ENCODE peak calls at places on chromosome X, in nine cellular contexts. U, T, H, P, Z, N, W, C and B are unnamed samples.

GRCh38 chrX:56798866-56799864 is 70.1 kb downstream of the NBDY start:
- DNase-seq in U (no peak), H (no peak), W (peak), Z (no peak), C (no peak), N (no peak), T (no peak), P (peak), B (peak)

GRCh38 chrX:146056511-146057081 is 239.0 kb downstream of the SLITRK2 start:
- DNase-seq in P (no peak), C (no peak), H (no peak), U (no peak), W (no peak), N (no peak), T (no peak), Z (no peak), B (no peak)

GRCh38 chrX:105865709-105866108 is 43.4 kb downstream of the NRK start:
- DNase-seq in P (no peak), T (no peak), Z (no peak), H (no peak), W (no peak), U (no peak), C (no peak), N (no peak), B (no peak)

GRCh38 chrX:13759152-13759718 is 24.7 kb downstream of the OFD1 start:
- DNase-seq in C (no peak), N (no peak), H (no peak), T (no peak), P (no peak), U (no peak), W (no peak), Z (no peak), B (no peak)

GRCh38 chrX:9614016-9614415 is 149.2 kb downstream of the TBL1X start:
- DNase-seq in C (peak), N (no peak), Z (no peak), W (no peak), T (no peak), H (no peak), U (peak), P (peak), B (no peak)

GRCh38 chrX:109350621-109351020 is 131.3 kb downstream of the GUCY2F start:
- DNase-seq in U (no peak), T (no peak), H (no peak), Z (no peak), C (no peak), N (no peak), W (no peak), P (no peak), B (no peak)

GRCh38 chrX:11458175-11458574 is 165.0 kb downstream of the AMELX start:
- DNase-seq in N (no peak), U (no peak), P (peak), W (no peak), Z (no peak), H (no peak), T (no peak), C (peak), B (no peak)

GRCh38 chrX:27840881-27841280 is 33.1 kb downstream of the MAGEB10 start:
- DNase-seq in C (no peak), P (no peak), U (no peak), H (no peak), N (no peak), W (no peak), T (no peak), Z (no peak), B (no peak)

GRCh38 chrX:39150621-39151020 is 349.4 kb downstream of the MID1IP1 start:
- DNase-seq in T (no peak), P (no peak), N (no peak), U (no peak), C (no peak), H (no peak), Z (no peak), W (no peak), B (no peak)

GRCh38 chrX:29661290-29661689 is 554.1 kb upstream of the MAGEB2 start:
- DNase-seq in N (no peak), H (no peak), T (no peak), Z (no peak), W (no peak), U (no peak), C (peak), P (peak), B (no peak)

GRCh38 chrX:39652336-39652735 is 445.4 kb downstream of the BCOR start:
- DNase-seq in P (peak), C (no peak), N (no peak), Z (no peak), T (peak), U (no peak), W (peak), H (no peak), B (no peak)

GRCh38 chrX:11341274-11342256 is 48.4 kb downstream of the AMELX start:
- DNase-seq in U (peak), P (peak), T (peak), C (peak), W (no peak), N (no peak), H (no peak), Z (no peak), B (peak)

GRCh38 chrX:69238153-69238959 is 73.1 kb upstream of the PJA1 start:
- DNase-seq in P (no peak), U (no peak), C (no peak), H (no peak), T (no peak), N (no peak), W (no peak), Z (no peak), B (no peak)

GRCh38 chrX:150887906-150888465 is 10.5 kb downstream of the CD99L2 start:
- DNase-seq in P (peak), T (no peak), C (no peak), U (no peak), W (no peak), N (no peak), Z (no peak), H (no peak), B (no peak)

GRCh38 chrX:48516987-48517386 is 4.6 kb upstream of the EBP start:
- DNase-seq in N (no peak), W (no peak), P (no peak), C (no peak), Z (no peak), H (no peak), U (no peak), T (no peak), B (no peak)

GRCh38 chrX:106481341-106481740 is 130.4 kb upstream of the RADX start:
- DNase-seq in W (peak), P (peak), Z (no peak), N (peak), U (peak), H (peak), C (peak), T (peak), B (no peak)

GRCh38 chrX:6053126-6053625 is 175.5 kb downstream of the NLGN4X start:
- DNase-seq in U (no peak), Z (no peak), W (no peak), P (no peak), H (no peak), N (no peak), C (no peak), T (no peak), B (no peak)

GRCh38 chrX:11566158-11566557 is 99.6 kb downstream of the ARHGAP6 start:
- DNase-seq in H (no peak), Z (no peak), W (peak), C (no peak), T (no peak), P (no peak), N (no peak), U (no peak), B (no peak)

GRCh38 chrX:21958888-21959287 is 18.4 kb downstream of the SMS start:
- DNase-seq in U (no peak), W (no peak), P (no peak), N (no peak), Z (no peak), C (no peak), H (no peak), T (no peak), B (no peak)

GRCh38 chrX:130746709-130747347 is 156.2 kb downstream of the ENOX2 start:
- DNase-seq in W (no peak), C (no peak), H (no peak), N (no peak), Z (no peak), T (no peak), U (no peak), P (peak), B (no peak)

GRCh38 chrX:11944486-11944885 is 186.4 kb downstream of the MSL3 start:
- DNase-seq in W (peak), C (peak), Z (no peak), P (peak), U (peak), N (no peak), H (peak), T (peak), B (no peak)

GRCh38 chrX:47697171-47697570 is 38.2 kb upstream of the UXT start:
- DNase-seq in T (no peak), Z (no peak), H (no peak), P (no peak), N (no peak), U (peak), C (peak), W (no peak), B (no peak)

GRCh38 chrX:65644621-65645287 is 22.7 kb upstream of the MSN start:
- DNase-seq in P (peak), U (peak), N (peak), H (no peak), W (peak), C (peak), Z (no peak), T (peak), B (peak)

GRCh38 chrX:31117195-31117594 is 45.4 kb upstream of the FTHL17 start:
- DNase-seq in N (no peak), C (no peak), U (no peak), T (no peak), H (no peak), P (no peak), Z (no peak), W (no peak), B (no peak)

GRCh38 chrX:154358829-154359228 is 15.6 kb downstream of the FLNA start:
- DNase-seq in H (no peak), T (no peak), U (no peak), C (no peak), Z (no peak), W (no peak), N (no peak), P (no peak), B (no peak)

GRCh38 chrX:39895228-39896110 is 202.3 kb downstream of the BCOR start:
- DNase-seq in Z (no peak), P (no peak), N (no peak), T (peak), W (no peak), U (no peak), C (no peak), H (no peak), B (no peak)

GRCh38 chrX:14409341-14409740 is 120.0 kb upstream of the GLRA2 start:
- DNase-seq in N (no peak), P (no peak), W (no peak), H (no peak), C (peak), U (peak), T (peak), Z (no peak), B (no peak)

GRCh38 chrX:118855681-118856310 is 32.2 kb downstream of the ZCCHC12 start:
- DNase-seq in C (no peak), T (no peak), U (no peak), P (no peak), Z (no peak), H (no peak), W (no peak), N (no peak), B (no peak)

GRCh38 chrX:1167466-1167865 is 45.0 kb downstream of the CRLF2 start:
- DNase-seq in P (no peak), Z (no peak), T (no peak), H (no peak), C (no peak), U (no peak), N (no peak), W (no peak), B (no peak)

GRCh38 chrX:70605352-70605751 is 160.7 kb downstream of the DLG3 start:
- DNase-seq in T (no peak), P (no peak), W (no peak), U (no peak), Z (no peak), N (no peak), H (no peak), C (no peak), B (no peak)

GRCh38 chrX:31353095-31353494 is 281.3 kb upstream of the FTHL17 start:
- DNase-seq in T (peak), P (no peak), N (no peak), C (peak), U (peak), W (no peak), H (no peak), Z (no peak), B (no peak)

GRCh38 chrX:154505726-154506125 is 10.3 kb downstream of the FAM3A start:
- DNase-seq in Z (no peak), N (no peak), P (no peak), H (no peak), C (peak), T (no peak), W (no peak), U (no peak), B (no peak)